ENCODE peak calls at places on chromosomes 7 and 10, in eight cellular contexts. One of them, this sample, is unnamed.

GRCh38 chr10:13928362-13928921 is 341.7 kb downstream of the PRPF18 start:
- DNase-seq in right cardiac atrium: no peak
- DNase-seq in testis: no peak
- DNase-seq in small intestine: no peak
- DNase-seq in right atrium auricular region: no peak
- DNase-seq in thoracic aorta: no peak
- DNase-seq in H1: no peak
- DNase-seq in mesendoderm: no peak
- DNase-seq in this sample: no peak

GRCh38 chr10:27783660-27784059 is 38.0 kb upstream of the MKX start:
- DNase-seq in small intestine: no peak
- DNase-seq in testis: no peak
- DNase-seq in right atrium auricular region: no peak
- DNase-seq in thoracic aorta: no peak
- DNase-seq in H1: no peak
- DNase-seq in right cardiac atrium: no peak
- DNase-seq in mesendoderm: peak; percentile 89
- DNase-seq in this sample: no peak

GRCh38 chr10:123970207-123970926 is 78.8 kb upstream of the CPXM2 start:
- DNase-seq in testis: no peak
- DNase-seq in thoracic aorta: no peak
- DNase-seq in H1: peak; percentile 58
- DNase-seq in right cardiac atrium: no peak
- DNase-seq in mesendoderm: no peak
- DNase-seq in small intestine: no peak
- DNase-seq in right atrium auricular region: no peak
- DNase-seq in this sample: no peak

GRCh38 chr7:91239171-91239604 is 25.0 kb upstream of the FZD1 start:
- DNase-seq in right atrium auricular region: no peak
- DNase-seq in small intestine: no peak
- DNase-seq in testis: no peak
- DNase-seq in H1: no peak
- DNase-seq in right cardiac atrium: no peak
- DNase-seq in mesendoderm: no peak
- DNase-seq in thoracic aorta: no peak
- DNase-seq in this sample: no peak

GRCh38 chr10:99695761-99696160 is 36.2 kb downstream of the COX15 start:
- DNase-seq in right atrium auricular region: no peak
- DNase-seq in small intestine: no peak
- DNase-seq in mesendoderm: no peak
- DNase-seq in H1: no peak
- DNase-seq in testis: no peak
- DNase-seq in thoracic aorta: no peak
- DNase-seq in right cardiac atrium: no peak
- DNase-seq in this sample: no peak

GRCh38 chr10:8591619-8592018 is 537.1 kb downstream of the GATA3 start:
- DNase-seq in right cardiac atrium: no peak
- DNase-seq in small intestine: no peak
- DNase-seq in testis: no peak
- DNase-seq in H1: no peak
- DNase-seq in right atrium auricular region: no peak
- DNase-seq in thoracic aorta: no peak
- DNase-seq in mesendoderm: no peak
- DNase-seq in this sample: no peak

GRCh38 chr7:23594879-23595604 is 2.1 kb upstream of the CCDC126 start:
- DNase-seq in small intestine: no peak
- DNase-seq in testis: no peak
- DNase-seq in H1: no peak
- DNase-seq in thoracic aorta: no peak
- DNase-seq in right cardiac atrium: no peak
- DNase-seq in right atrium auricular region: no peak
- DNase-seq in mesendoderm: peak; percentile 42
- DNase-seq in this sample: no peak

GRCh38 chr10:91410638-91411367 is 659 bp downstream of the HECTD2 start:
- DNase-seq in right atrium auricular region: no peak
- DNase-seq in H1: no peak
- DNase-seq in small intestine: peak; percentile 62
- DNase-seq in thoracic aorta: no peak
- DNase-seq in mesendoderm: peak; percentile 49
- DNase-seq in right cardiac atrium: peak; percentile 15
- DNase-seq in testis: peak; percentile 64
- DNase-seq in this sample: no peak

GRCh38 chr7:157278791-157279678 is 57.8 kb upstream of the DNAJB6 start:
- DNase-seq in H1: no peak
- DNase-seq in right atrium auricular region: peak; percentile 67
- DNase-seq in testis: peak; percentile 34
- DNase-seq in small intestine: peak; percentile 71
- DNase-seq in right cardiac atrium: peak; percentile 75
- DNase-seq in mesendoderm: no peak
- DNase-seq in thoracic aorta: no peak
- DNase-seq in this sample: peak; percentile 90

GRCh38 chr7:25989140-25989705 is 162.8 kb upstream of the NFE2L3 start:
- DNase-seq in mesendoderm: no peak
- DNase-seq in thoracic aorta: no peak
- DNase-seq in H1: no peak
- DNase-seq in right atrium auricular region: no peak
- DNase-seq in testis: no peak
- DNase-seq in small intestine: peak; percentile 56
- DNase-seq in right cardiac atrium: no peak
- DNase-seq in this sample: no peak

GRCh38 chr7:112160130-112160770 is 45.9 kb downstream of the DOCK4 start:
- DNase-seq in right atrium auricular region: no peak
- DNase-seq in testis: no peak
- DNase-seq in H1: no peak
- DNase-seq in right cardiac atrium: no peak
- DNase-seq in mesendoderm: peak; percentile 66
- DNase-seq in thoracic aorta: no peak
- DNase-seq in small intestine: no peak
- DNase-seq in this sample: no peak

GRCh38 chr10:13717936-13718772 is 131.4 kb downstream of the PRPF18 start:
- DNase-seq in testis: peak; percentile 62
- DNase-seq in thoracic aorta: no peak
- DNase-seq in right cardiac atrium: peak; percentile 83
- DNase-seq in mesendoderm: no peak
- DNase-seq in small intestine: peak; percentile 42
- DNase-seq in H1: no peak
- DNase-seq in right atrium auricular region: peak; percentile 78
- DNase-seq in this sample: peak; percentile 80

GRCh38 chr10:34711500-34711899 is 103.6 kb downstream of the PARD3 start:
- DNase-seq in testis: no peak
- DNase-seq in mesendoderm: no peak
- DNase-seq in right atrium auricular region: no peak
- DNase-seq in H1: no peak
- DNase-seq in small intestine: no peak
- DNase-seq in thoracic aorta: no peak
- DNase-seq in right cardiac atrium: no peak
- DNase-seq in this sample: no peak

GRCh38 chr10:34713875-34714274 is 101.2 kb downstream of the PARD3 start:
- DNase-seq in small intestine: no peak
- DNase-seq in right atrium auricular region: no peak
- DNase-seq in mesendoderm: peak; percentile 66
- DNase-seq in right cardiac atrium: no peak
- DNase-seq in thoracic aorta: no peak
- DNase-seq in H1: no peak
- DNase-seq in testis: no peak
- DNase-seq in this sample: no peak

GRCh38 chr10:34707656-34708055 is 107.4 kb downstream of the PARD3 start:
- DNase-seq in H1: no peak
- DNase-seq in right cardiac atrium: no peak
- DNase-seq in right atrium auricular region: no peak
- DNase-seq in mesendoderm: no peak
- DNase-seq in thoracic aorta: no peak
- DNase-seq in small intestine: no peak
- DNase-seq in testis: no peak
- DNase-seq in this sample: no peak

GRCh38 chr10:34709637-34710390 is 105.3 kb downstream of the PARD3 start:
- DNase-seq in H1: no peak
- DNase-seq in right atrium auricular region: no peak
- DNase-seq in thoracic aorta: no peak
- DNase-seq in small intestine: no peak
- DNase-seq in right cardiac atrium: no peak
- DNase-seq in testis: no peak
- DNase-seq in mesendoderm: no peak
- DNase-seq in this sample: no peak

GRCh38 chr10:34710391-34710751 is 104.7 kb downstream of the PARD3 start:
- DNase-seq in small intestine: no peak
- DNase-seq in right cardiac atrium: peak; percentile 45
- DNase-seq in H1: no peak
- DNase-seq in mesendoderm: no peak
- DNase-seq in testis: no peak
- DNase-seq in thoracic aorta: no peak
- DNase-seq in right atrium auricular region: peak; percentile 67
- DNase-seq in this sample: no peak
- H3K4me1 ChIP-seq in small intestine: no peaks in the 10 kb centered on the region
- H3K4me1 ChIP-seq in right cardiac atrium: peaks cover 19% of the 10 kb centered on the region
- H3K4me1 ChIP-seq in H1: no peaks in the 10 kb centered on the region
- H3K4me1 ChIP-seq in mesendoderm: no peaks in the 10 kb centered on the region
- H3K4me1 ChIP-seq in testis: peaks cover 20% of the 10 kb centered on the region
- H3K4me1 ChIP-seq in thoracic aorta: peaks cover 41% of the 10 kb centered on the region
- H3K4me1 ChIP-seq in right atrium auricular region: no peaks in the 10 kb centered on the region
- H3K4me1 ChIP-seq in this sample: no peaks in the 10 kb centered on the region

GRCh38 chr7:128394904-128395496 is 14.8 kb downstream of the IMPDH1 start:
- DNase-seq in thoracic aorta: no peak
- DNase-seq in testis: no peak
- DNase-seq in right cardiac atrium: no peak
- DNase-seq in mesendoderm: no peak
- DNase-seq in right atrium auricular region: no peak
- DNase-seq in H1: no peak
- DNase-seq in small intestine: no peak
- DNase-seq in this sample: no peak
- H3K27ac ChIP-seq in thoracic aorta: no peak overlapping the region
- H3K27ac ChIP-seq in testis: no peak overlapping the region
- H3K27ac ChIP-seq in right cardiac atrium: no peak overlapping the region
- H3K27ac ChIP-seq in mesendoderm: no peak overlapping the region
- H3K27ac ChIP-seq in right atrium auricular region: no peak overlapping the region
- H3K27ac ChIP-seq in H1: no peak overlapping the region
- H3K27ac ChIP-seq in small intestine: no peak overlapping the region
- H3K27ac ChIP-seq in this sample: no peak overlapping the region

DNA sequence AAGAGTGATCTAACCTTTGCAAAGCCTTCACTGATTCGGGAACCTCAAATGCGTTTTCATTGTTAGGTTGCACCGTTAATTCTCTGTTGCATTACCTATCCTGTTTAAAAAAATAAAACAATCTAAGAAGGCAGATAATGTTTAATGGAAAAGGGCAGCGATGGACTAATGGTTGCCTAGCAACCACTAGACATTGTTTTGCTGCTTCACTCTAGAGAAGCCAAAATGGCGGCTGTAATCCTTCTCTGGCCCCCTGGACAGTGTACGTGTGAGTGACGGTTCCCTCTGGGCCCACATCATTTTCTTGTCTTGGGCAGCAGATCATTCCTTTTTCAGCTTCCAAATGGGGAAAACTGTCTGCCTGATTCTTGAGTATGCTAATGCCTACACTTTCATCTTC is 43.3 kb downstream of the FAM204A start:
- DNase-seq in right atrium auricular region: no peak
- DNase-seq in H1: no peak
- DNase-seq in testis: peak; percentile 35
- DNase-seq in small intestine: no peak
- DNase-seq in thoracic aorta: no peak
- DNase-seq in mesendoderm: no peak
- DNase-seq in right cardiac atrium: no peak
- DNase-seq in this sample: no peak
- H3K4me3 ChIP-seq in right atrium auricular region: no peak overlapping the region
- H3K4me3 ChIP-seq in H1: no peak overlapping the region
- H3K4me3 ChIP-seq in testis: no peak overlapping the region
- H3K4me3 ChIP-seq in small intestine: no peak overlapping the region
- H3K4me3 ChIP-seq in thoracic aorta: no peak overlapping the region
- H3K4me3 ChIP-seq in mesendoderm: no peak overlapping the region
- H3K4me3 ChIP-seq in right cardiac atrium: no peak overlapping the region
- H3K4me3 ChIP-seq in this sample: no peak overlapping the region

DNA sequence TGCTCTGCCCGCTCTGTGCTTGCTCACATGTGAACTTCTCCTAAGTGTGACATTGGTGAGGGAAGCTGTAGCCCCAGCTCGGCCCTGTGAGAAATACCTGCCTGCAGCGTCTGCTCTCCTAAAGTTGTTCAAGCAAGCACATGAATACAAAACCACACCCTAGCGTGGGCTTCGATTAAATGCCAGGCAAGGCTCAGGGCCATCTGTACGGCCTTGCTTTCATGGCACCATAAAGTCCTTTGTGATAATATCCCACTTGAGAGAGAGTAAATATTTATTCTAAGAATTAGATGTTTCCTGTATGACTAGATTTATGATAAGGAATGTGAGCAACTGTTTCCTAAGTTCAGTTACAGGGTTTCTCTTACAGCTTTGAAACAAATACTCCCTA is 262.8 kb upstream of the KLF14 start:
- DNase-seq in small intestine: peak; percentile 88
- DNase-seq in right cardiac atrium: no peak
- DNase-seq in right atrium auricular region: no peak
- DNase-seq in testis: no peak
- DNase-seq in thoracic aorta: no peak
- DNase-seq in mesendoderm: no peak
- DNase-seq in H1: no peak
- DNase-seq in this sample: peak; percentile 80
- H3K4me1 ChIP-seq in small intestine: peaks cover 13% of the 10 kb centered on the region
- H3K4me1 ChIP-seq in right cardiac atrium: peaks cover 31% of the 10 kb centered on the region
- H3K4me1 ChIP-seq in right atrium auricular region: no peaks in the 10 kb centered on the region
- H3K4me1 ChIP-seq in testis: peaks cover 76% of the 10 kb centered on the region
- H3K4me1 ChIP-seq in thoracic aorta: peaks cover 89% of the 10 kb centered on the region
- H3K4me1 ChIP-seq in mesendoderm: no peaks in the 10 kb centered on the region
- H3K4me1 ChIP-seq in H1: peaks cover 1% of the 10 kb centered on the region
- H3K4me1 ChIP-seq in this sample: peaks cover 99% of the 10 kb centered on the region